ENCODE peak calls at places on chromosomes 12 and 14, in ten cellular contexts. One of them, this sample, is unnamed.

GRCh38 chr12:131223791-131224567 is 270.3 kb downstream of the ADGRD1 start:
- DNase-seq in heart left ventricle: no peak
- DNase-seq in CD8-positive, alpha-beta T cell: no peak
- DNase-seq in RCC 7860: no peak
- DNase-seq in WTC11: peak; percentile 88
- DNase-seq in stimulated activated CD8-positive, alpha-beta memory T cell treated with anti-CD3 and anti-CD28 coated beads, Interleukin-4, amount 100 ng/mL, for 48 hours: no peak
- DNase-seq in tibial artery: peak; percentile 53
- DNase-seq in MV-4-11: no peak
- DNase-seq in mesendoderm: peak; percentile 76
- DNase-seq in endodermal cell: peak; percentile 99
- DNase-seq in this sample: peak; percentile 96

GRCh38 chr12:53999596-54000104 is 311 bp upstream of the HOXC9 start:
- DNase-seq in heart left ventricle: no peak
- DNase-seq in CD8-positive, alpha-beta T cell: no peak
- DNase-seq in RCC 7860: peak; percentile 11
- DNase-seq in WTC11: no peak
- DNase-seq in stimulated activated CD8-positive, alpha-beta memory T cell treated with anti-CD3 and anti-CD28 coated beads, Interleukin-4, amount 100 ng/mL, for 48 hours: peak; percentile 54
- DNase-seq in tibial artery: peak; percentile 81
- DNase-seq in MV-4-11: no peak
- DNase-seq in mesendoderm: no peak
- DNase-seq in endodermal cell: peak; percentile 67
- DNase-seq in this sample: peak; percentile 94

GRCh38 chr14:54549862-54550261 is 17.1 kb upstream of the SAMD4A start:
- DNase-seq in heart left ventricle: no peak
- DNase-seq in CD8-positive, alpha-beta T cell: no peak
- DNase-seq in RCC 7860: no peak
- DNase-seq in WTC11: no peak
- DNase-seq in stimulated activated CD8-positive, alpha-beta memory T cell treated with anti-CD3 and anti-CD28 coated beads, Interleukin-4, amount 100 ng/mL, for 48 hours: no peak
- DNase-seq in tibial artery: no peak
- DNase-seq in MV-4-11: no peak
- DNase-seq in mesendoderm: peak; percentile 34
- DNase-seq in endodermal cell: no peak
- DNase-seq in this sample: no peak

GRCh38 chr12:75642226-75642625 is 130.8 kb upstream of the KRR1 start:
- DNase-seq in heart left ventricle: no peak
- DNase-seq in CD8-positive, alpha-beta T cell: no peak
- DNase-seq in RCC 7860: peak; percentile 18
- DNase-seq in WTC11: no peak
- DNase-seq in stimulated activated CD8-positive, alpha-beta memory T cell treated with anti-CD3 and anti-CD28 coated beads, Interleukin-4, amount 100 ng/mL, for 48 hours: no peak
- DNase-seq in tibial artery: no peak
- DNase-seq in MV-4-11: peak; percentile 22
- DNase-seq in mesendoderm: no peak
- DNase-seq in endodermal cell: no peak
- DNase-seq in this sample: no peak

GRCh38 chr14:100443643-100444042 is 120.5 kb downstream of the SLC25A47 start:
- DNase-seq in heart left ventricle: no peak
- DNase-seq in CD8-positive, alpha-beta T cell: no peak
- DNase-seq in RCC 7860: no peak
- DNase-seq in WTC11: no peak
- DNase-seq in stimulated activated CD8-positive, alpha-beta memory T cell treated with anti-CD3 and anti-CD28 coated beads, Interleukin-4, amount 100 ng/mL, for 48 hours: no peak
- DNase-seq in tibial artery: no peak
- DNase-seq in MV-4-11: no peak
- DNase-seq in mesendoderm: no peak
- DNase-seq in endodermal cell: no peak
- DNase-seq in this sample: no peak

GRCh38 chr12:16359512-16360491 is 12.4 kb downstream of the MGST1 start:
- DNase-seq in heart left ventricle: peak; percentile 74
- DNase-seq in CD8-positive, alpha-beta T cell: no peak
- DNase-seq in RCC 7860: peak; percentile 17
- DNase-seq in WTC11: peak; percentile 83
- DNase-seq in stimulated activated CD8-positive, alpha-beta memory T cell treated with anti-CD3 and anti-CD28 coated beads, Interleukin-4, amount 100 ng/mL, for 48 hours: peak; percentile 63
- DNase-seq in tibial artery: no peak
- DNase-seq in MV-4-11: peak; percentile 71
- DNase-seq in mesendoderm: peak; percentile 78
- DNase-seq in endodermal cell: peak; percentile 96
- DNase-seq in this sample: peak; percentile 14

GRCh38 chr14:29548948-29549370 is 378.7 kb downstream of the PRKD1 start:
- DNase-seq in heart left ventricle: no peak
- DNase-seq in CD8-positive, alpha-beta T cell: no peak
- DNase-seq in RCC 7860: peak; percentile 35
- DNase-seq in WTC11: no peak
- DNase-seq in stimulated activated CD8-positive, alpha-beta memory T cell treated with anti-CD3 and anti-CD28 coated beads, Interleukin-4, amount 100 ng/mL, for 48 hours: no peak
- DNase-seq in tibial artery: no peak
- DNase-seq in MV-4-11: peak; percentile 24
- DNase-seq in mesendoderm: peak; percentile 79
- DNase-seq in endodermal cell: no peak
- DNase-seq in this sample: peak; percentile 37

GRCh38 chr12:79959484-79959883 is 24.6 kb upstream of the PPP1R12A start:
- DNase-seq in heart left ventricle: no peak
- DNase-seq in CD8-positive, alpha-beta T cell: no peak
- DNase-seq in RCC 7860: no peak
- DNase-seq in WTC11: no peak
- DNase-seq in stimulated activated CD8-positive, alpha-beta memory T cell treated with anti-CD3 and anti-CD28 coated beads, Interleukin-4, amount 100 ng/mL, for 48 hours: no peak
- DNase-seq in tibial artery: no peak
- DNase-seq in MV-4-11: no peak
- DNase-seq in mesendoderm: no peak
- DNase-seq in endodermal cell: no peak
- DNase-seq in this sample: no peak

GRCh38 chr12:117284160-117284559 is 77.3 kb downstream of the NOS1 start:
- DNase-seq in heart left ventricle: no peak
- DNase-seq in CD8-positive, alpha-beta T cell: no peak
- DNase-seq in RCC 7860: no peak
- DNase-seq in WTC11: no peak
- DNase-seq in stimulated activated CD8-positive, alpha-beta memory T cell treated with anti-CD3 and anti-CD28 coated beads, Interleukin-4, amount 100 ng/mL, for 48 hours: no peak
- DNase-seq in tibial artery: no peak
- DNase-seq in MV-4-11: no peak
- DNase-seq in mesendoderm: peak; percentile 34
- DNase-seq in endodermal cell: no peak
- DNase-seq in this sample: no peak

GRCh38 chr12:101166866-101167265 is 43.2 kb downstream of the SLC5A8 start:
- DNase-seq in heart left ventricle: no peak
- DNase-seq in CD8-positive, alpha-beta T cell: no peak
- DNase-seq in RCC 7860: no peak
- DNase-seq in WTC11: no peak
- DNase-seq in stimulated activated CD8-positive, alpha-beta memory T cell treated with anti-CD3 and anti-CD28 coated beads, Interleukin-4, amount 100 ng/mL, for 48 hours: no peak
- DNase-seq in tibial artery: no peak
- DNase-seq in MV-4-11: no peak
- DNase-seq in mesendoderm: no peak
- DNase-seq in endodermal cell: no peak
- DNase-seq in this sample: no peak

GRCh38 chr12:27506645-27507189 is 17.3 kb upstream of the PPFIBP1 start:
- DNase-seq in heart left ventricle: peak; percentile 66
- DNase-seq in CD8-positive, alpha-beta T cell: no peak
- DNase-seq in RCC 7860: no peak
- DNase-seq in WTC11: no peak
- DNase-seq in stimulated activated CD8-positive, alpha-beta memory T cell treated with anti-CD3 and anti-CD28 coated beads, Interleukin-4, amount 100 ng/mL, for 48 hours: no peak
- DNase-seq in tibial artery: no peak
- DNase-seq in MV-4-11: no peak
- DNase-seq in mesendoderm: no peak
- DNase-seq in endodermal cell: no peak
- DNase-seq in this sample: no peak

GRCh38 chr12:115507951-115508722 is 769.4 kb downstream of the MED13L start:
- DNase-seq in heart left ventricle: no peak
- DNase-seq in CD8-positive, alpha-beta T cell: no peak
- DNase-seq in RCC 7860: no peak
- DNase-seq in WTC11: peak; percentile 84
- DNase-seq in stimulated activated CD8-positive, alpha-beta memory T cell treated with anti-CD3 and anti-CD28 coated beads, Interleukin-4, amount 100 ng/mL, for 48 hours: no peak
- DNase-seq in tibial artery: no peak
- DNase-seq in MV-4-11: no peak
- DNase-seq in mesendoderm: peak; percentile 98
- DNase-seq in endodermal cell: peak; percentile 98
- DNase-seq in this sample: no peak

GRCh38 chr12:116592116-116592637 is 33.0 kb downstream of the MAP1LC3B2 start:
- DNase-seq in heart left ventricle: no peak
- DNase-seq in CD8-positive, alpha-beta T cell: no peak
- DNase-seq in RCC 7860: no peak
- DNase-seq in WTC11: no peak
- DNase-seq in stimulated activated CD8-positive, alpha-beta memory T cell treated with anti-CD3 and anti-CD28 coated beads, Interleukin-4, amount 100 ng/mL, for 48 hours: no peak
- DNase-seq in tibial artery: peak; percentile 70
- DNase-seq in MV-4-11: no peak
- DNase-seq in mesendoderm: no peak
- DNase-seq in endodermal cell: no peak
- DNase-seq in this sample: no peak

GRCh38 chr12:74235342-74235741 is 302.3 kb upstream of the ATXN7L3B start:
- DNase-seq in heart left ventricle: no peak
- DNase-seq in CD8-positive, alpha-beta T cell: no peak
- DNase-seq in RCC 7860: no peak
- DNase-seq in WTC11: no peak
- DNase-seq in stimulated activated CD8-positive, alpha-beta memory T cell treated with anti-CD3 and anti-CD28 coated beads, Interleukin-4, amount 100 ng/mL, for 48 hours: no peak
- DNase-seq in tibial artery: no peak
- DNase-seq in MV-4-11: no peak
- DNase-seq in mesendoderm: no peak
- DNase-seq in endodermal cell: no peak
- DNase-seq in this sample: no peak

GRCh38 chr12:63916561-63917476 is 72.3 kb downstream of the SRGAP1 start:
- DNase-seq in heart left ventricle: no peak
- DNase-seq in CD8-positive, alpha-beta T cell: no peak
- DNase-seq in RCC 7860: peak; percentile 47
- DNase-seq in WTC11: no peak
- DNase-seq in stimulated activated CD8-positive, alpha-beta memory T cell treated with anti-CD3 and anti-CD28 coated beads, Interleukin-4, amount 100 ng/mL, for 48 hours: no peak
- DNase-seq in tibial artery: no peak
- DNase-seq in MV-4-11: peak; percentile 18
- DNase-seq in mesendoderm: no peak
- DNase-seq in endodermal cell: no peak
- DNase-seq in this sample: no peak

GRCh38 chr14:60114881-60115280 is 23.2 kb downstream of the PCNX4 start:
- DNase-seq in heart left ventricle: no peak
- DNase-seq in CD8-positive, alpha-beta T cell: no peak
- DNase-seq in RCC 7860: no peak
- DNase-seq in WTC11: no peak
- DNase-seq in stimulated activated CD8-positive, alpha-beta memory T cell treated with anti-CD3 and anti-CD28 coated beads, Interleukin-4, amount 100 ng/mL, for 48 hours: no peak
- DNase-seq in tibial artery: no peak
- DNase-seq in MV-4-11: no peak
- DNase-seq in mesendoderm: no peak
- DNase-seq in endodermal cell: no peak
- DNase-seq in this sample: no peak

GRCh38 chr12:127964717-127965116 is 302.3 kb upstream of the TMEM132C start:
- DNase-seq in heart left ventricle: no peak
- DNase-seq in CD8-positive, alpha-beta T cell: no peak
- DNase-seq in RCC 7860: no peak
- DNase-seq in WTC11: no peak
- DNase-seq in stimulated activated CD8-positive, alpha-beta memory T cell treated with anti-CD3 and anti-CD28 coated beads, Interleukin-4, amount 100 ng/mL, for 48 hours: no peak
- DNase-seq in tibial artery: no peak
- DNase-seq in MV-4-11: peak; percentile 27
- DNase-seq in mesendoderm: peak; percentile 34
- DNase-seq in endodermal cell: peak; percentile 61
- DNase-seq in this sample: no peak

GRCh38 chr14:26992403-26993115 is 394.7 kb upstream of the NOVA1 start:
- DNase-seq in heart left ventricle: no peak
- DNase-seq in CD8-positive, alpha-beta T cell: no peak
- DNase-seq in RCC 7860: no peak
- DNase-seq in WTC11: no peak
- DNase-seq in stimulated activated CD8-positive, alpha-beta memory T cell treated with anti-CD3 and anti-CD28 coated beads, Interleukin-4, amount 100 ng/mL, for 48 hours: no peak
- DNase-seq in tibial artery: no peak
- DNase-seq in MV-4-11: no peak
- DNase-seq in mesendoderm: no peak
- DNase-seq in endodermal cell: no peak
- DNase-seq in this sample: no peak

GRCh38 chr12:12384601-12385321 is 27.9 kb downstream of the BORCS5 start:
- DNase-seq in heart left ventricle: no peak
- DNase-seq in CD8-positive, alpha-beta T cell: no peak
- DNase-seq in RCC 7860: no peak
- DNase-seq in WTC11: peak; percentile 38
- DNase-seq in stimulated activated CD8-positive, alpha-beta memory T cell treated with anti-CD3 and anti-CD28 coated beads, Interleukin-4, amount 100 ng/mL, for 48 hours: peak; percentile 70
- DNase-seq in tibial artery: no peak
- DNase-seq in MV-4-11: peak; percentile 25
- DNase-seq in mesendoderm: peak; percentile 56
- DNase-seq in endodermal cell: peak; percentile 79
- DNase-seq in this sample: no peak

GRCh38 chr14:95328876-95329503 is 9.3 kb upstream of the CLMN start:
- DNase-seq in heart left ventricle: no peak
- DNase-seq in CD8-positive, alpha-beta T cell: no peak
- DNase-seq in RCC 7860: no peak
- DNase-seq in WTC11: no peak
- DNase-seq in stimulated activated CD8-positive, alpha-beta memory T cell treated with anti-CD3 and anti-CD28 coated beads, Interleukin-4, amount 100 ng/mL, for 48 hours: no peak
- DNase-seq in tibial artery: peak; percentile 39
- DNase-seq in MV-4-11: no peak
- DNase-seq in mesendoderm: no peak
- DNase-seq in endodermal cell: no peak
- DNase-seq in this sample: peak; percentile 92

GRCh38 chr12:81596558-81596957 is 162.6 kb downstream of the PPFIA2 start:
- DNase-seq in heart left ventricle: no peak
- DNase-seq in CD8-positive, alpha-beta T cell: no peak
- DNase-seq in RCC 7860: no peak
- DNase-seq in WTC11: no peak
- DNase-seq in stimulated activated CD8-positive, alpha-beta memory T cell treated with anti-CD3 and anti-CD28 coated beads, Interleukin-4, amount 100 ng/mL, for 48 hours: no peak
- DNase-seq in tibial artery: no peak
- DNase-seq in MV-4-11: no peak
- DNase-seq in mesendoderm: no peak
- DNase-seq in endodermal cell: no peak
- DNase-seq in this sample: no peak

GRCh38 chr14:64255756-64256155 is 38.4 kb downstream of the ESR2 start:
- DNase-seq in heart left ventricle: no peak
- DNase-seq in CD8-positive, alpha-beta T cell: no peak
- DNase-seq in RCC 7860: no peak
- DNase-seq in WTC11: no peak
- DNase-seq in stimulated activated CD8-positive, alpha-beta memory T cell treated with anti-CD3 and anti-CD28 coated beads, Interleukin-4, amount 100 ng/mL, for 48 hours: no peak
- DNase-seq in tibial artery: no peak
- DNase-seq in MV-4-11: no peak
- DNase-seq in mesendoderm: no peak
- DNase-seq in endodermal cell: no peak
- DNase-seq in this sample: no peak

GRCh38 chr12:106123551-106123991 is 15.2 kb downstream of the NUAK1 start:
- DNase-seq in heart left ventricle: no peak
- DNase-seq in CD8-positive, alpha-beta T cell: no peak
- DNase-seq in RCC 7860: no peak
- DNase-seq in WTC11: no peak
- DNase-seq in stimulated activated CD8-positive, alpha-beta memory T cell treated with anti-CD3 and anti-CD28 coated beads, Interleukin-4, amount 100 ng/mL, for 48 hours: no peak
- DNase-seq in tibial artery: peak; percentile 89
- DNase-seq in MV-4-11: no peak
- DNase-seq in mesendoderm: peak; percentile 80
- DNase-seq in endodermal cell: peak; percentile 58
- DNase-seq in this sample: no peak

GRCh38 chr12:16730772-16731171 is 124.8 kb upstream of the LMO3 start:
- DNase-seq in heart left ventricle: no peak
- DNase-seq in CD8-positive, alpha-beta T cell: no peak
- DNase-seq in RCC 7860: no peak
- DNase-seq in WTC11: no peak
- DNase-seq in stimulated activated CD8-positive, alpha-beta memory T cell treated with anti-CD3 and anti-CD28 coated beads, Interleukin-4, amount 100 ng/mL, for 48 hours: no peak
- DNase-seq in tibial artery: no peak
- DNase-seq in MV-4-11: no peak
- DNase-seq in mesendoderm: no peak
- DNase-seq in endodermal cell: no peak
- DNase-seq in this sample: no peak

GRCh38 chr12:49783917-49784676 is 42.7 kb downstream of the TMBIM6 start:
- DNase-seq in heart left ventricle: no peak
- DNase-seq in CD8-positive, alpha-beta T cell: no peak
- DNase-seq in RCC 7860: no peak
- DNase-seq in WTC11: no peak
- DNase-seq in stimulated activated CD8-positive, alpha-beta memory T cell treated with anti-CD3 and anti-CD28 coated beads, Interleukin-4, amount 100 ng/mL, for 48 hours: no peak
- DNase-seq in tibial artery: no peak
- DNase-seq in MV-4-11: peak; percentile 68
- DNase-seq in mesendoderm: no peak
- DNase-seq in endodermal cell: no peak
- DNase-seq in this sample: no peak

GRCh38 chr14:93286212-93286890 is 46.5 kb downstream of the BTBD7 start:
- DNase-seq in heart left ventricle: no peak
- DNase-seq in CD8-positive, alpha-beta T cell: no peak
- DNase-seq in RCC 7860: peak; percentile 94
- DNase-seq in WTC11: no peak
- DNase-seq in stimulated activated CD8-positive, alpha-beta memory T cell treated with anti-CD3 and anti-CD28 coated beads, Interleukin-4, amount 100 ng/mL, for 48 hours: no peak
- DNase-seq in tibial artery: no peak
- DNase-seq in MV-4-11: no peak
- DNase-seq in mesendoderm: peak; percentile 59
- DNase-seq in endodermal cell: no peak
- DNase-seq in this sample: no peak

GRCh38 chr14:100533647-100534485 is 53.4 kb downstream of the BEGAIN start:
- DNase-seq in heart left ventricle: peak; percentile 51
- DNase-seq in CD8-positive, alpha-beta T cell: no peak
- DNase-seq in RCC 7860: no peak
- DNase-seq in WTC11: peak; percentile 9
- DNase-seq in stimulated activated CD8-positive, alpha-beta memory T cell treated with anti-CD3 and anti-CD28 coated beads, Interleukin-4, amount 100 ng/mL, for 48 hours: peak; percentile 23
- DNase-seq in tibial artery: peak; percentile 63
- DNase-seq in MV-4-11: peak; percentile 33
- DNase-seq in mesendoderm: no peak
- DNase-seq in endodermal cell: no peak
- DNase-seq in this sample: no peak

GRCh38 chr12:103423061-103423473 is 72.7 kb downstream of the C12orf42 start:
- DNase-seq in heart left ventricle: no peak
- DNase-seq in CD8-positive, alpha-beta T cell: no peak
- DNase-seq in RCC 7860: no peak
- DNase-seq in WTC11: no peak
- DNase-seq in stimulated activated CD8-positive, alpha-beta memory T cell treated with anti-CD3 and anti-CD28 coated beads, Interleukin-4, amount 100 ng/mL, for 48 hours: no peak
- DNase-seq in tibial artery: no peak
- DNase-seq in MV-4-11: no peak
- DNase-seq in mesendoderm: no peak
- DNase-seq in endodermal cell: peak; percentile 60
- DNase-seq in this sample: no peak